ENCODE peak calls at places on chromosomes 4 and X, in ten cellular contexts. C is progenitor cell of endocrine pancreas; A is SK-N-SH; E is GM12864; U is thoracic aorta; O is cardiac fibroblast; B is CD8-positive, alpha-beta T cell; T is dorsolateral prefrontal cortex; D is astrocyte of the spinal cord; N is WERI-Rb-1. S is an unnamed sample.

GRCh38 chrX:32873786-32874185 is 337.6 kb downstream of the DMD start:
- DNase-seq in C (no peak), A (no peak), E (no peak), U (no peak), O (no peak), B (no peak), T (no peak), D (no peak), N (no peak), S (no peak)

GRCh38 chr4:189228726-189229125 is 711.9 kb upstream of the FRG1 start:
- DNase-seq in C (no peak), A (no peak), E (no peak), U (no peak), O (no peak), B (no peak), T (no peak), D (no peak), N (no peak), S (no peak)

GRCh38 chr4:42284030-42284429 is 113.3 kb upstream of the SHISA3 start:
- DNase-seq in C (no peak), A (no peak), E (no peak), U (no peak), O (no peak), B (no peak), T (no peak), D (no peak), N (no peak), S (no peak)

GRCh38 chrX:11996810-11997209 is 141.5 kb upstream of the FRMPD4 start:
- DNase-seq in C (no peak), A (no peak), E (no peak), U (no peak), O (no peak), B (no peak), T (no peak), D (no peak), N (no peak), S (no peak)

GRCh38 chrX:70527610-70528009 is 83.0 kb downstream of the DLG3 start:
- DNase-seq in C (no peak), A (no peak), E (no peak), U (no peak), O (no peak), B (no peak), T (no peak), D (no peak), N (no peak), S (no peak)

GRCh38 chr4:141636077-141636770 is at the start of gene IL15:
- DNase-seq in C (peak; percentile 31), A (peak; percentile 70), E (no peak), U (peak; percentile 36), O (peak; percentile 48), B (peak; percentile 11), T (no peak), D (peak; percentile 77), N (peak; percentile 44), S (peak; percentile 41)

GRCh38 chr4:16011173-16011572 is 48.2 kb upstream of the FGFBP2 start:
- DNase-seq in C (no peak), A (no peak), E (no peak), U (no peak), O (no peak), B (no peak), T (no peak), D (no peak), N (no peak), S (no peak)

GRCh38 chr4:109589119-109589518 is 29.1 kb downstream of the MCUB start:
- DNase-seq in C (no peak), A (no peak), E (no peak), U (no peak), O (no peak), B (no peak), T (no peak), D (no peak), N (no peak), S (no peak)

GRCh38 chr4:147815741-147816140 is 83.9 kb downstream of the ARHGAP10 start:
- DNase-seq in C (no peak), A (no peak), E (no peak), U (no peak), O (no peak), B (no peak), T (no peak), D (no peak), N (no peak), S (no peak)

GRCh38 chr4:147814334-147814733 is 82.4 kb downstream of the ARHGAP10 start:
- DNase-seq in C (no peak), A (no peak), E (no peak), U (no peak), O (no peak), B (no peak), T (no peak), D (no peak), N (no peak), S (no peak)

GRCh38 chr4:147816382-147817254 is 84.7 kb downstream of the ARHGAP10 start:
- DNase-seq in C (no peak), A (no peak), E (no peak), U (no peak), O (no peak), B (no peak), T (no peak), D (no peak), N (no peak), S (no peak)

GRCh38 chr4:147811878-147812277 is 80.0 kb downstream of the ARHGAP10 start:
- DNase-seq in C (no peak), A (no peak), E (no peak), U (no peak), O (no peak), B (no peak), T (no peak), D (no peak), N (no peak), S (no peak)

GRCh38 chr4:147813107-147813773 is 81.4 kb downstream of the ARHGAP10 start:
- DNase-seq in C (no peak), A (no peak), E (no peak), U (no peak), O (no peak), B (no peak), T (no peak), D (no peak), N (no peak), S (no peak)
- TF ChIP-seq CTCF in C (no peak), A (no peak), E (no peak), U (no peak), O (no peak), B (no peak), T (no peak), D (no peak), N (no peak), S (no peak)

DNA sequence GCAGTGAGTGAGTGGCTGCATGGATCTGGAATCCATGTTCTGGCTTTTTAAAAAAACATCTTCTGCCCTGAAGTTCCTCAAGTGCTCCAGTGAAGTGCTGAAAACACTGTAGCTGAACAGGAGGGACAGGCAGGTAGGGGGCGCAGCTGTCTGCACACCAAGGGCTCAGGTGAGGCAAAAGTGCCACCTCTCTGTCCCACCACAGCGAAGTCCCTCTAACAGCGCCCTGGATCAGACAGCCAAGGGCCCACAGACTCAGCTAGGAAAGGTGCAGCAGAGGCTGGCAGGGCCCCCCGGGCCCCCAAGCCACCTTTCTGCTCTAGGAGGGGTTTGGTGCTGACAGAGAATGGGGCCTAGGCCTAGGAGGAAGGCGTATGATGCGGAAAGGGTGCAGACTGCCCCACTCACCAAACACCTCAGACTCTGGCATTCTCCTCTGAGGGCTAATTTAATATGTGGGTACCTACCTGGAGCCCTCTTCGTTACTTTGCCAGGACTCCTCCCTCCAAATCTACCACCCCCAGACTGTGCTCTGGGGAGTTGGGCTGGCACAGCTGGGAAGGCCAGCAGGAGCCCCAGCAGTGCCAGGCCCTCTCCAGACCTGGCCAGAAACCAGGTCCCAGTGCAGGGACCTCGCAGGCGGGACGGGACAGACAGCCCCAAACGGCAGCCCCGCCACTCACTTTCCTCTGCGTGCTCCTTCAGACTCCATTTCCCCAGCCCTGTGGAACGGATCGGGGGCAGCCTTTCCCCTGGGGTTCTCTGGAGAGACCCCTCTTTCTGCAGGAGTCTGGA is 73.7 kb downstream of the ENPP6 start:
- DNase-seq in C (no peak), A (no peak), E (no peak), U (no peak), O (no peak), B (no peak), T (no peak), D (no peak), N (no peak), S (no peak)
- TF ChIP-seq CTCF in C (peak; percentile 45), A (no peak), E (peak; percentile 41), U (no peak), O (no peak), B (no peak), T (no peak), D (no peak), N (peak; percentile 65), S (no peak)

GRCh38 chr4:18566970-18567799 is 545.6 kb upstream of the LCORL start:
- DNase-seq in C (no peak), A (no peak), E (no peak), U (no peak), O (no peak), B (no peak), T (no peak), D (no peak), N (no peak), S (no peak)

GRCh38 chr4:18570370-18570769 is 548.8 kb upstream of the LCORL start:
- DNase-seq in C (no peak), A (no peak), E (no peak), U (no peak), O (no peak), B (no peak), T (no peak), D (no peak), N (no peak), S (no peak)

GRCh38 chr4:18571252-18571885 is 549.8 kb upstream of the LCORL start:
- DNase-seq in C (no peak), A (no peak), E (no peak), U (no peak), O (no peak), B (no peak), T (no peak), D (no peak), N (peak; percentile 18), S (no peak)

GRCh38 chr4:18568600-18568999 is 547.0 kb upstream of the LCORL start:
- DNase-seq in C (no peak), A (no peak), E (no peak), U (no peak), O (no peak), B (no peak), T (no peak), D (no peak), N (no peak), S (no peak)
- TF ChIP-seq CTCF in C (peak; percentile 37), A (peak; percentile 14), E (no peak), U (no peak), O (no peak), B (no peak), T (peak; percentile 33), D (no peak), N (peak; percentile 36), S (no peak)

GRCh38 chrX:154044045-154044444 is 24.3 kb upstream of the IRAK1 start:
- DNase-seq in C (no peak), A (no peak), E (no peak), U (no peak), O (no peak), B (no peak), T (no peak), D (no peak), N (no peak), S (no peak)

GRCh38 chrX:154048398-154048797 is 28.7 kb upstream of the IRAK1 start:
- DNase-seq in C (no peak), A (no peak), E (no peak), U (no peak), O (no peak), B (no peak), T (no peak), D (no peak), N (no peak), S (no peak)

GRCh38 chrX:154047266-154047665 is 27.6 kb upstream of the IRAK1 start:
- DNase-seq in C (no peak), A (no peak), E (no peak), U (no peak), O (peak; percentile 64), B (no peak), T (no peak), D (peak; percentile 35), N (no peak), S (no peak)

GRCh38 chrX:154049209-154050112 is 29.8 kb upstream of the IRAK1 start:
- DNase-seq in C (no peak), A (no peak), E (no peak), U (no peak), O (peak; percentile 11), B (no peak), T (no peak), D (no peak), N (no peak), S (no peak)

GRCh38 chrX:154046262-154046771 is 26.6 kb upstream of the IRAK1 start:
- DNase-seq in C (no peak), A (no peak), E (no peak), U (no peak), O (peak; percentile 96), B (no peak), T (no peak), D (peak; percentile 79), N (no peak), S (no peak)
- TF ChIP-seq CTCF in C (no peak), A (peak; percentile 31), E (no peak), U (no peak), O (no peak), B (no peak), T (no peak), D (peak; percentile 25), N (no peak), S (no peak)